ENCODE peak calls at places on chromosomes 12 and 14, in five cellular contexts. O, X, K, I and E are unnamed samples.

GRCh38 chr14:73500360-73500759 is 9.6 kb downstream of the RIOX1 start:
- DNase-seq in O (no peak), K (no peak), I (no peak), X (no peak), E (no peak)

GRCh38 chr14:100654814-100655795 is 67.9 kb upstream of the BEGAIN start:
- DNase-seq in O (peak; percentile 50), I (peak; percentile 69), X (peak; percentile 72), K (peak; percentile 55), E (no peak)

GRCh38 chr12:43337571-43338497 is 214.2 kb downstream of the ADAMTS20 start:
- DNase-seq in K (no peak), O (peak; percentile 73), X (no peak), I (no peak), E (no peak)

GRCh38 chr12:89140141-89140540 is 212.2 kb downstream of the DUSP6 start:
- DNase-seq in K (no peak), I (no peak), X (no peak), O (peak; percentile 28), E (no peak)

GRCh38 chr14:20855652-20856291 is 35.4 kb upstream of the RNASE3 start:
- DNase-seq in X (no peak), K (peak; percentile 24), I (peak; percentile 65), O (peak; percentile 53), E (peak; percentile 64)

GRCh38 chr12:94622475-94622874 is 27.9 kb downstream of the TMCC3 start:
- DNase-seq in X (no peak), I (no peak), O (peak; percentile 58), K (no peak), E (no peak)

GRCh38 chr14:24092960-24093900 is 881 bp upstream of the PCK2 start:
- DNase-seq in X (no peak), K (no peak), O (no peak), I (no peak), E (no peak)

GRCh38 chr14:72404998-72405397 is 472.8 kb downstream of the RGS6 start:
- DNase-seq in I (no peak), O (no peak), X (no peak), K (no peak), E (no peak)

GRCh38 chr14:96783306-96784224 is 13.6 kb upstream of the VRK1 start:
- DNase-seq in X (no peak), I (no peak), K (no peak), O (peak; percentile 58), E (peak; percentile 90)

GRCh38 chr14:21694425-21694824 is 20.8 kb upstream of the OR4E1 start:
- DNase-seq in X (no peak), O (no peak), K (no peak), I (no peak), E (no peak)

GRCh38 chr12:11689591-11690158 is 40.2 kb downstream of the ETV6 start:
- DNase-seq in K (no peak), O (no peak), I (no peak), X (no peak), E (no peak)

GRCh38 chr12:12985817-12986408 is 14.2 kb downstream of the HEBP1 start:
- DNase-seq in X (peak; percentile 47), O (peak; percentile 15), I (no peak), K (no peak), E (no peak)

GRCh38 chr12:120362516-120363273 is 6.3 kb downstream of the MSI1 start:
- DNase-seq in O (no peak), X (peak; percentile 60), K (no peak), I (no peak), E (no peak)

GRCh38 chr14:104917992-104918391 is 6.7 kb upstream of the PLD4 start:
- DNase-seq in O (no peak), I (no peak), X (no peak), K (no peak), E (no peak)

GRCh38 chr12:91204416-91204815 is 21.8 kb upstream of the DCN start:
- DNase-seq in O (no peak), K (no peak), X (no peak), I (no peak), E (no peak)

GRCh38 chr12:107929436-107929835 is 154.9 kb downstream of the ASCL4 start:
- DNase-seq in X (no peak), O (peak; percentile 41), I (no peak), K (no peak), E (no peak)

GRCh38 chr14:52258783-52259182 is 8.7 kb upstream of the PTGDR start:
- DNase-seq in K (no peak), O (no peak), X (no peak), I (no peak), E (no peak)

DNA sequence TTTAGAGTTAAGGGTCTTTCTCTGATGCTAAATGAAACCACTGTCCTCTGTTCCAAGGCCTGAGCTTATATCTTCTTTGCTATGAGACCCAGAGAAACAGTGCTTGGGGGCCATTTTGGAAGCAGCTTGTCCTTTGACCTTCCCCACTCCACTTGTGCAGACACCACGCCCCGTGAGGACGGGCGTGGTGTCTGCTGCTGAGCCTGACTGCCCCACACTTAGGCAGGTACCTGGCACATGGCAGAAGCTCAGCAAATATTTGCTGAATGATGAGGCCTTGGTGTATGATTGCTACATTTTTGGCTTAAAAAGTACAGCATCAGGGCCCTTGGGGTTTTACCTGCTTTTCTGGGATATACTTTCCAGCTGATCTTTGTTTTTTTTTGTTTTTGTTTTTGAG is 69.9 kb downstream of the RASSF3 start:
- DNase-seq in O (no peak), I (no peak), X (no peak), K (no peak), E (peak; percentile 32)
- TF ChIP-seq CTCF in O (no peak), I (no peak), X (no peak), K (no peak), E (no peak)

GRCh38 chr14:103391048-103391447 is 5.8 kb downstream of the MARK3 start:
- DNase-seq in O (peak; percentile 72), K (no peak), X (no peak), I (no peak), E (no peak)
- TF ChIP-seq CTCF in O (peak; percentile 69), K (peak; percentile 76), X (peak; percentile 82), I (peak; percentile 39), E (peak; percentile 90)

DNA sequence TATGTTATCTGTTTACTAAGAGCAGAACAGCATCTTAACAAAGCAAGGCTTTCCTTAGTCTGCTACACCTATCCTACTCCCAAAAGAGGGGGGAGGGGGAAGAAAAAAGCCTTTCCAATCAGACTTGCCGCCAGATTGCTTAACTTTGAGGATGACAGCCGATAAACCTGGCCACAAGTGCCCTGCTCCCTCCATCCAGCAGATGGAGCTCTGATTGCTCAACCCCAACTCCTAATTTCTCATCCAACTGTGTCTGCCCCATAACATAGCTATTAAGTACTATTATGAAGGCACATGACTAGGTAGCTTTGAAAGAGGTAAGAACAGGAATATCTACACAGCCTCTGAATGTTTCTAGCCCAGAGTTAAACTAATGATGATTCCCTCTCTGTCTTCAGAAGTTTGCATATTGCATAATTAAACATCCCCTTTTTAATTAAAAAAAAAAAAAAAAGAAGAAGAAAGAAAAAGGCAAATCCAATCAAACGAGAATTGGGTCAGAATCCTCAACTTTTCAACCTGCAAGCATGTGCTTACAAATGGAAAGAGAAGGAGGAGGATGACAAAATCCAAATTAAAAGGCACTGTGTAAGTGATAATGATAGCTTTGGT is 247.4 kb downstream of the GALC start:
- DNase-seq in I (peak; percentile 25), X (peak; percentile 52), O (peak; percentile 31), K (no peak), E (peak; percentile 9)
- TF ChIP-seq CTCF in I (peak; percentile 20), X (peak; percentile 72), O (peak; percentile 44), K (peak; percentile 71), E (peak; percentile 60)

DNA sequence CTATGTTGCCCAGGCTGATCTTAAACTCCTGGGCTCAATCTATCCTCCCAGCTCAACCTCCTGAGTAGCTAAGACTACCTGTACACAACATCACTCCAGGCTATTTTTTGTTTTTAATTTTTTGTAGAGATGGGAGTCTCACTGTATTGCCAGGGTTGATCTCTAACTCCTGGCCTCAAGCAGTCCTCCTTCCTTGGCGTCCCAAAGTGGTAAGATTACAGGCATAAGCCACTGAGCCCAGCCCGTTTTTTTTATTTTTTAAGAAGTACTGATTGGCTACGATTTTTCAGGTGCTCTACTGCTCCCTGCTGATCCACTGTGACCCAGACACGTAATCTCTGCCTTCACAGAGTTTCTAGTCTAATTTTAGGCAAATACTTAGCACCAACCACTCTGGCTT is 4.2 kb upstream of the STRN3 start:
- DNase-seq in X (no peak), O (no peak), K (no peak), I (no peak), E (no peak)
- TF ChIP-seq CTCF in X (no peak), O (no peak), K (no peak), I (no peak), E (no peak)

DNA sequence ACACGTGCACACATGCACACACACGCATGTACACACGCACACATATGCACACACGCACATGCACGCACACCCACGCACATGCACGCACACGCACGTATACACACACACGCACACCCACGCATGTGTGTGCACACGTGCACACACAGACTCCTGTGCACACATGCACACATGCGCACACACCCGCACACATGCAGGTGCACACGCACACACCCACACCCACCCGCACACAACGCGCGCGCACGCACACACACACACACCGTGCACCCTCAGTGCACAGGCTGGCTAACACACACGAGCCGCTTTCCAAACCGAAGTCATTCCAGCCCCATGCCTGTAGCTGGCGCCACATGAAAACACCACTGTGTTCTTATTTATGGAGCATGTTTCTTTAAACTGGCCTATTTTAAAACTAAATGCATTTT is 45.3 kb downstream of the GALNT9 start:
- DNase-seq in I (no peak), X (no peak), O (peak; percentile 16), K (no peak), E (no peak)
- TF ChIP-seq CTCF in I (no peak), X (no peak), O (peak; percentile 44), K (peak; percentile 34), E (peak; percentile 38)

GRCh38 chr12:4450551-4451112 is 5.0 kb upstream of the FGF6 start:
- DNase-seq in X (no peak), O (peak; percentile 3), K (no peak), I (no peak), E (no peak)

GRCh38 chr12:4449862-4450222 is 4.2 kb upstream of the FGF6 start:
- DNase-seq in X (no peak), O (no peak), K (no peak), I (peak; percentile 33), E (peak; percentile 20)

GRCh38 chr12:4448943-4449861 is 3.6 kb upstream of the FGF6 start:
- DNase-seq in K (no peak), O (no peak), X (no peak), I (no peak), E (no peak)

GRCh38 chr12:4451694-4452093 is 6.1 kb upstream of the FGF6 start:
- DNase-seq in I (no peak), O (no peak), X (no peak), K (no peak), E (no peak)

GRCh38 chr12:4454315-4454860 is 8.8 kb upstream of the FGF6 start:
- DNase-seq in O (no peak), X (no peak), K (no peak), I (no peak), E (no peak)
- TF ChIP-seq CTCF in O (no peak), X (no peak), K (no peak), I (no peak), E (no peak)

DNA sequence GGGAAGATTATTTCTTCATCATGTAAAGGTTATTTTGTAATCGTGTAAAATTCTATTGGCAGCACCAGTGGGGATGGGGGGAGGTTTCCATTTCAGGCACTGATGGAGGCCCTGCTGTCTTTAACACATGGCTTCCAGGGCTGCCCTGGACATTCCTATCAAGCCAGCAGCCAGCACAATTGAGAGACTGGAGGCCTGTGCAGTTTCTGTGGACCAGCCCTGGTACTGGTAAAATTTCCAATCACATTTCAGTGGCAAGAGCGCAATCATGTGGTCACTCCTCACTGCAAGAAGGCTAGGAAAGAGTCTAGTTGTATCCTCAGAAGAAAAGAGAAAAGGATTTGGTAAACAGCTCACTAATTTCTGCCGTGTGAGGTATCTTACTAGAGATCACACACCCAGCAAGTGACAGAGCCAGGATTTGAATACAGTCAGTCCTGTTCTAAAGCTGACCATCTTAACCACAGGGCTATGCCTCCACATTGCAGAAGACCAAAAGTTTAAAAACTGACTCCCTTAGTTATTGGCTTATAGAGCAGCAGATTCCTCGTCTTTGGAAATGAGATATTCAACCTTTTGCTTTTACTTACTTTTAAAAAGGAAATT is 179.4 kb upstream of the ARHGAP5 start:
- DNase-seq in O (no peak), X (no peak), K (no peak), I (no peak), E (no peak)
- TF ChIP-seq CTCF in O (no peak), X (no peak), K (no peak), I (no peak), E (no peak)